ENCODE peak calls at places on chromosomes 5 and 9, in six cellular contexts. M is body of pancreas, U is AG04450, R is psoas muscle, O is PC-3, B is BJ. L is an unnamed sample.

GRCh38 chr9:72951043-72951442 is 1.8 kb downstream of the ALDH1A1 start:
- DNase-seq in U (no peak), R (no peak), B (no peak), M (no peak), O (no peak), L (no peak)

GRCh38 chr9:114552716-114553115 is 34.9 kb upstream of the ATP6V1G1 start:
- DNase-seq in B (no peak), M (no peak), O (peak), R (no peak), U (no peak), L (peak)

GRCh38 chr9:137304383-137305059 is 2.5 kb upstream of the NRARP start:
- DNase-seq in U (no peak), R (no peak), B (no peak), M (no peak), O (no peak), L (no peak)

GRCh38 chr5:107700486-107700885 is 29.7 kb upstream of the EFNA5 start:
- DNase-seq in M (no peak), B (no peak), U (no peak), R (no peak), O (no peak), L (no peak)

GRCh38 chr5:146001544-146002185 is 65.3 kb downstream of the SH3RF2 start:
- DNase-seq in M (no peak), O (peak), B (no peak), R (no peak), U (no peak), L (peak)

GRCh38 chr9:78278177-78278777 is 18.6 kb upstream of the PSAT1 start:
- DNase-seq in O (no peak), B (peak), R (no peak), M (no peak), U (no peak), L (peak)

GRCh38 chr5:180785151-180785781 is 17.3 kb downstream of the MGAT1 start:
- DNase-seq in U (peak), B (peak), M (peak), R (no peak), O (peak), L (peak)

GRCh38 chr5:134129411-134130238 is 15.1 kb downstream of the TCF7 start:
- DNase-seq in M (no peak), R (no peak), B (no peak), O (no peak), U (no peak), L (no peak)

GRCh38 chr5:149549461-149550266 is 1.6 kb downstream of the CSNK1A1 start:
- DNase-seq in U (no peak), M (peak), O (peak), R (no peak), B (no peak), L (peak)

GRCh38 chr5:1735320-1735970 is 64.2 kb downstream of the MRPL36 start:
- DNase-seq in B (no peak), O (no peak), M (no peak), U (no peak), R (no peak), L (no peak)

GRCh38 chr9:91186311-91187101 is 175.2 kb downstream of the AUH start:
- DNase-seq in B (no peak), R (no peak), O (peak), U (no peak), M (no peak), L (peak)

GRCh38 chr9:134284741-134285140 is 41.5 kb upstream of the RXRA start:
- DNase-seq in M (no peak), U (no peak), R (no peak), O (no peak), B (no peak), L (no peak)

GRCh38 chr5:75721573-75721972 is 4.3 kb upstream of the POC5 start:
- DNase-seq in B (no peak), U (no peak), R (no peak), M (no peak), O (no peak), L (no peak)

GRCh38 chr9:125418404-125418803 is 156.8 kb downstream of the GAPVD1 start:
- DNase-seq in U (no peak), R (no peak), M (no peak), O (no peak), B (no peak), L (no peak)

GRCh38 chr5:62315376-62316049 is 9.5 kb downstream of the KIF2A start:
- DNase-seq in U (no peak), M (no peak), R (no peak), O (no peak), B (no peak), L (peak)

GRCh38 chr9:130952065-130952762 is 13.2 kb upstream of the FIBCD1 start:
- DNase-seq in B (no peak), O (no peak), M (no peak), U (no peak), R (no peak), L (peak)

GRCh38 chr5:54254482-54255198 is 55.7 kb downstream of the ARL15 start:
- DNase-seq in R (no peak), U (no peak), B (no peak), O (peak), M (no peak), L (peak)
- TF ChIP-seq CTCF in R (peak), U (no peak), B (no peak), O (peak), M (peak), L (peak)

DNA sequence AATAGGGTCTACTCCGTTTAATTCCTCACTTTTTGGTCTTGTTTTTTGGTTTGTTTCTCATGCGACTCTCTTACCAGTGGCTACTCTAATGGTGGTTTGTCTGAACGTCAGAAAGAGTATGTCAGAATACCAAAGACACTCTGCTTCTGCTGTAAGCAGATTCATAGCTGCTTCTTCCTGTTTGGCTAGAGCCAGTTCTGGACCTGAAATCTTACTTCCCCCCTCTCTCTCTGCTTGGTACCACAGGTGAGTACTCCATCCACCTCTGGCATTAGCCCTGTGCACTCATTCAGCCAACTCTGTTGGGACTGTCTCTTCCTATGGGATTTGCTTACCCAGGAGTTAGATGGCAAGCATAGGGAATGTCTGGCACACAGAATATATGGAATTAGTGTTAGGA is 6.6 kb downstream of the ZCCHC7 start:
- DNase-seq in U (no peak), O (no peak), M (no peak), R (no peak), B (no peak), L (no peak)
- H3K4me3 ChIP-seq in U (no peak), O (no peak), M (no peak), R (no peak), B (no peak), L (no peak)

DNA sequence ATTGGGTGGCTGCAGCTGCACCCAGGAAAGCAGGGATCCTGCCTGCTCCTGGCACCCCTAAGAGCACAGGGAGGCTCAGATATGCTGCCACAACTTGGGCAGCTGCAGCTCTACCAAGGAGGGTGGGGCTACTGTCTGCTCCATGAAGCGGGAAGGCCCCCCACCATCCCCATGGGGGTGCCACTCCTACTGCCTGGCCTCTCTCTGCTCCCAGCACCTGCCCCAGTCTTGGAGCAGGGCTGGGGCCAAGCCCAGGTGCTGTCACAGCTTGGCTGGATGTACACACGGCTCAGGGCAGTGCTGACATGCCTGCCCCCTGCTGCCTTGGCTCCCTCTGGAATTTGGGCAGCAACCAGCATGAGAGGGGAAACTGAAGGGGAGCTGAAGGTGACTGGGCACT is 214.7 kb upstream of the PLPPR1 start:
- DNase-seq in R (no peak), O (no peak), B (no peak), M (no peak), U (no peak), L (no peak)
- TF ChIP-seq CTCF in R (no peak), O (no peak), B (no peak), M (no peak), U (no peak), L (no peak)

DNA sequence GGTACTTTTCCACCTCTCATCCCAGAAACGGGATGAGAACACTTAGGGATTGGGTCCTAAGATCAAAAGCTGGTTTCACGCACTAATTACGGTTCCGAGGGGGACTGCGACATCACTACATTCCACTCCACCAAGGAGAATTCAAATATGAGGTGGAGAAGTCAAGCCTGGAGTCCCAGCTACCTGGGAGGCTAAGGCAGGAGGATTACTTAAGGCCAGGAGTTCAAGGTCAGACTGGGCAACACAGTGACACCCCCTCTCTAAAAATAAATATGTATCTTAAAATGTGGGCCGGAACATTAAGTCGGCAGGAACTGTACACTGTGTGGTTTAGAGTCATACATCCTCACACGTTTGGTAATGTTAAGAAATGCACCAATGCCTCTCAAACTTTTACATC is 1.6 kb downstream of the GOLGA2 start:
- DNase-seq in B (no peak), M (no peak), U (no peak), O (no peak), R (no peak), L (no peak)
- H3K4me3 ChIP-seq in B (peak), M (no peak), U (peak), O (peak), R (peak), L (peak)

L was measured in epithelial cell of esophagus.